ENCODE peak calls at places on chromosomes 4 and X, in seven cellular contexts. R is mammary epithelial cell, Q is astrocyte, S is HFF-Myc, N is suprapubic skin, V is fibroblast of mammary gland, L is heart left ventricle. B is an unnamed sample.

GRCh38 chr4:76308548-76308947 is 2.0 kb downstream of the STBD1 start:
- DNase-seq in L (peak), N (no peak), Q (no peak), R (no peak), V (no peak), S (no peak), B (no peak)

GRCh38 chr4:56655627-56656345 is 25.3 kb downstream of the HOPX start:
- DNase-seq in S (no peak), N (peak), R (no peak), L (no peak), V (no peak), Q (no peak), B (no peak)

GRCh38 chr4:48635310-48635709 is 144.8 kb downstream of the FRYL start:
- DNase-seq in Q (peak), N (no peak), S (no peak), L (no peak), V (peak), R (peak), B (no peak)

GRCh38 chr4:107349266-107349665 is 313.2 kb upstream of the DKK2 start:
- DNase-seq in S (peak), Q (peak), R (no peak), V (no peak), L (no peak), N (no peak), B (no peak)

GRCh38 chr4:8058031-8058479 is 100.6 kb downstream of the ABLIM2 start:
- DNase-seq in Q (no peak), S (no peak), N (no peak), R (no peak), L (no peak), V (no peak), B (no peak)

GRCh38 chr4:68498413-68499007 is 51.2 kb downstream of the TMPRSS11E start:
- DNase-seq in L (peak), R (peak), N (no peak), V (peak), S (peak), Q (peak), B (no peak)

GRCh38 chr4:74426101-74426500 is 18.8 kb upstream of the AREG start:
- DNase-seq in Q (no peak), R (peak), L (no peak), V (peak), S (no peak), N (no peak), B (no peak)

GRCh38 chrX:43963726-43964125 is 9.5 kb downstream of the NDP start:
- DNase-seq in V (no peak), R (no peak), Q (no peak), S (no peak), L (no peak), N (no peak), B (no peak)

GRCh38 chr4:76897522-76898384 is at the start of gene SOWAHB:
- DNase-seq in S (no peak), L (no peak), R (peak), Q (no peak), N (peak), V (no peak), B (no peak)

GRCh38 chr4:144709793-144710525 is 64.0 kb downstream of the HHIP start:
- DNase-seq in V (peak), Q (peak), S (no peak), R (peak), L (peak), N (no peak), B (no peak)

GRCh38 chr4:133600008-133600407 is 450.9 kb downstream of the PCDH10 start:
- DNase-seq in S (no peak), Q (no peak), V (no peak), N (no peak), L (no peak), R (no peak), B (no peak)

GRCh38 chr4:878796-879729 is 53.1 kb downstream of the GAK start:
- DNase-seq in N (no peak), S (no peak), V (no peak), R (no peak), Q (no peak), L (no peak), B (no peak)

GRCh38 chr4:141884070-141884469 is 247.7 kb downstream of the IL15 start:
- DNase-seq in R (no peak), Q (no peak), V (no peak), S (no peak), N (no peak), L (no peak), B (no peak)

GRCh38 chrX:142214081-142214480 is 9.0 kb upstream of the MAGEC2 start:
- DNase-seq in Q (no peak), S (no peak), N (no peak), R (no peak), V (no peak), L (no peak), B (no peak)

GRCh38 chr4:40990202-40990898 is 224.0 kb downstream of the APBB2 start:
- DNase-seq in Q (peak), R (peak), S (peak), N (no peak), V (peak), L (no peak), B (no peak)

GRCh38 chrX:15814811-15815210 is 24.5 kb downstream of the ZRSR2 start:
- DNase-seq in R (no peak), L (no peak), N (no peak), V (no peak), S (no peak), Q (no peak), B (no peak)

GRCh38 chrX:15812212-15812938 is 22.1 kb downstream of the ZRSR2 start:
- DNase-seq in S (no peak), R (no peak), L (no peak), N (no peak), Q (no peak), V (no peak), B (no peak)

GRCh38 chrX:15816886-15817285 is 26.6 kb downstream of the ZRSR2 start:
- DNase-seq in L (no peak), R (no peak), S (no peak), Q (peak), V (no peak), N (no peak), B (no peak)

GRCh38 chrX:15816453-15816838 is 26.2 kb downstream of the ZRSR2 start:
- DNase-seq in Q (no peak), N (no peak), R (no peak), S (no peak), L (no peak), V (no peak), B (no peak)

DNA sequence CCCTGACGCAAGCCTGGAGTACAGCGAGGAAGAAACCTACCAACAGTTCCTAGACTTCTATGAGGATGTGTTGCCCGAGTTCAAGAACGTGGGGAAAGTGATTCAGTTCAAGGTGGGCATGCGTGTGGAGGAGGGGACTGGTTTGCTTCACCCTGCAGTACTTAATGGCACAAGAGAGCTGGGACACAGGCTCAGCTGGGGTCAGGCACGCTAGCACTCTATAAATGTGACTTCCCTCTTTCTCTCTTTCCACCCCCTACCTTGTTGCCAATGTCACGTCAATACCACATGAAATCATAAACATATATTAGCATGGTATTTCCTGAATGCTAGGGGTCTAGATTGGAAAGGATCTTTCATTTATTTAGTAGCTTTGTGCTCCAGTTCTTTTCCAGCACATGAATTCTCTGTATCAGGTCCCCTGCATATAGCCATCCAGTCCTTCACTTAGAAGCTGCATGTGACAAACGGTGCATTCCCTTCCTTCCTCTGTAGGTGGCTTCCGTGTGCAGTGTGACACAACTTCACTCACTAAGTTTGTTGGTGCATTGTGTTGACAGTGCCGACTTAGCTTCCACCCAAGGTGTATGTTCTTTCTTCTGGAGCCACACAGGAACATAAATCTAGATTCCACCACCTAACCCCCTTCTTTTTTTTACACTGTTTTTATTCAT is 25.6 kb downstream of the ZRSR2 start:
- DNase-seq in V (peak), R (no peak), N (no peak), Q (no peak), S (no peak), L (no peak), B (no peak)
- TF ChIP-seq CTCF in V (peak), R (peak), N (no peak), Q (no peak), S (peak), L (peak), B (no peak)

GRCh38 chr4:93865650-93866049 is 37.1 kb downstream of the ATOH1 start:
- DNase-seq in R (no peak), N (no peak), S (no peak), V (no peak), Q (no peak), L (no peak), B (no peak)
- TF ChIP-seq CTCF in R (no peak), N (no peak), S (no peak), V (no peak), Q (no peak), L (no peak), B (no peak)

GRCh38 chr4:106195435-106195950 is 120.5 kb downstream of the TBCK start:
- DNase-seq in Q (no peak), L (no peak), S (no peak), V (no peak), R (no peak), N (no peak), B (no peak)

DNA sequence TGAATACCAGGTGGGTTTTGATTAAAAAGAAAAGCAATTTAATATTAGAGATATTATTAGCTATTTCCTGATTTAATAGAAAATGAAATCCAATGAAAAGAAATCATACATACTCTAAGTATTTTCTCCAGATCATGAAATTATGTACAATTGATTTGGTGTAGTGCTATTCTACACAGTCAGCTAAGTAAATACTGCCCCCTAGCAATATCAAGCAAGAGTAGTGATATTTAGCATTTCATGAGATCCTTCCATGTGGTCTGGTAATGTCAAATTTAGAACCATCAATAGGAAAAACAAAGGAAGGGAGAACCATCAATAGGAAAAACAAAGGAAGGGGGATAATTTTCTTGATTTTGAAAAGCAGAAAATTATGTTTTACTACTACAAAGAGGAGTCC is 114.6 kb downstream of the TBCK start:
- DNase-seq in Q (no peak), R (peak), S (no peak), V (peak), L (no peak), N (no peak), B (no peak)
- TF ChIP-seq CTCF in Q (peak), R (peak), S (peak), V (peak), L (peak), N (peak), B (no peak)

GRCh38 chr4:116668190-116668589 is 417.2 kb downstream of the TRAM1L1 start:
- DNase-seq in Q (no peak), V (no peak), L (no peak), R (no peak), N (no peak), S (no peak), B (no peak)

GRCh38 chr4:116664198-116664597 is 421.2 kb downstream of the TRAM1L1 start:
- DNase-seq in S (no peak), V (no peak), N (no peak), Q (no peak), R (no peak), L (no peak), B (no peak)
- TF ChIP-seq CTCF in S (no peak), V (no peak), N (no peak), Q (no peak), R (peak), L (no peak), B (no peak)

DNA sequence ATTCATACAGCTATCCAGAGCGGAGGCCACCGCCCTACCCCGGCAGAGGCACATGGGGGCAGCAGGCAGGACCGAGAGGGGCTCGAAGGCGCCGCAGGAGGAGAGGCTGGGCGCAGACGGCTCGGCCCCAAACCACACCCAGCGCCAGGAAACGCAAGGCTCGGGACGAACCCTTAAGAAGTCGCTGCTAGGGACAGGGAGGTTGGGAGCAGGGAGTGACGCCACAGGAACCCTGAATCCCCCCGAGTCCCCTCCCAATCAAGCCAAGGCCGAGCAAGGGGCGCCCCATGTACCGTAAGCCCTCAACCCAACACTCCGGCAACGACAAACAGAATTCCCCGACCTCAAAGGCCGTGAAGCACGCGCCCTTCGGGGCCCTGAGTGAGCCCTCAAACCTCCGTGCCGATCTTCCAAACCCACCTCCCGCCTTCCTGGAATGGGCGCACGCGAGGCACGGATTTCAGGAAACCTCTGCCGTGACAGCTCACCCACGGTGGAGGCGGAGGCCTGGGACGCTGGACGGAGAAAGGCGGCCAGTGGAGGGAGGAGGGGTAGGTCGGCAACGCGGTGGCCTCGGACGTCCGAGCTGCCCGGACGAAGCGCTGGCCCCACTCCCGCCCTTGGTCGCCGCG is 1.8 kb downstream of the ZFYVE28 start:
- DNase-seq in V (no peak), N (no peak), S (no peak), Q (no peak), L (peak), R (no peak), B (no peak)
- TF ChIP-seq CTCF in V (no peak), N (no peak), S (no peak), Q (no peak), L (no peak), R (no peak), B (no peak)

GRCh38 chrX:105829006-105829405 is 6.7 kb downstream of the NRK start:
- DNase-seq in V (no peak), S (no peak), Q (peak), N (no peak), L (no peak), R (no peak), B (no peak)

GRCh38 chrX:105821471-105822081 is 763 bp upstream of the NRK start:
- DNase-seq in Q (peak), N (no peak), L (no peak), S (no peak), V (no peak), R (no peak), B (no peak)

GRCh38 chrX:105820247-105820646 is 2.1 kb upstream of the NRK start:
- DNase-seq in N (no peak), V (no peak), L (no peak), R (no peak), Q (no peak), S (no peak), B (no peak)

GRCh38 chrX:105822138-105823091 is at the start of gene NRK:
- DNase-seq in V (no peak), N (no peak), Q (peak), S (no peak), R (no peak), L (peak), B (no peak)

GRCh38 chrX:105823092-105823454 is 734 bp downstream of the NRK start:
- DNase-seq in S (no peak), N (no peak), L (no peak), R (no peak), V (no peak), Q (no peak), B (no peak)
- TF ChIP-seq CTCF in S (no peak), N (no peak), L (no peak), R (no peak), V (no peak), Q (no peak), B (no peak)

DNA sequence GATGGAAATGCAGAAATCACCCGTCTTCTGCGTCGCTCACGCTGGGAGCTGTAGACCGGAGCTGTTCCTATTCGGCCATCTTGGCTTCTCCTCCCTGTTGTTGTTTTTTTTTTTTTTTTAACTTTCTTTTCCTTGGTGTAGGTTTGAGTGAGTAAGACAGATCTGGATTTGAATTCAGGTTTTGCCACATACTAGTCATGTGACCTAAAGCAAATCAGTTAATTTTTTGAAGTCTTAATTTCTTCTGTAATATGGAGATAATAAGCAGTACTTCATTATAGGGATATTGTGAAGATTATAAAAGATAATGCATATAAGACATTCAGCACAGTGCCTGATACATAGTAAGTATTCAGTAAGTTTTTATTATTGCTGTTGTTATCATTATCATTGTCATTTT is 41.5 kb upstream of the BRS3 start:
- DNase-seq in V (no peak), S (no peak), Q (no peak), R (no peak), N (no peak), L (no peak), B (no peak)
- TF ChIP-seq CTCF in V (no peak), S (no peak), Q (no peak), R (no peak), N (no peak), L (no peak), B (no peak)

DNA sequence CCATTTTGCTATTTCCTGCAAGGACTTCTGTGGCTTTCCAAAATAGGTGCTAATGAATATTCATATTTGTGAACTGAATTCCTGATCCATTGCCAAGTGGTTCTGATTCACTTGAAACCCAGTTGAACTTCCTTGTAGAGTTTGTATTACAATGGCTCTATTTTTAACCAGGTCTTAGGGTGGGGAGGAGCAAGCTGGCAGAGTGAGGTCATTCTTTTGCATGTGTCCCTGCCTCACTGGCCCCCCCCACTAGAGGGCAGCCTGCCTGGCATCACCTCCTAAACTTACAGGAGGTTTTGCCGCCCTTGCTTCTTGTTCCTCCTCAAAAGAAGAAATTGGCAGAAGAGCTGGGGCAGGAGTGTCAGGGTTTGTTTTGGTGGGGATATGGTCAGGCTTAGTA is 10.5 kb downstream of the PTTG2 start:
- DNase-seq in R (peak), V (peak), N (peak), S (no peak), L (peak), Q (peak), B (peak)
- TF ChIP-seq CTCF in R (peak), V (peak), N (peak), S (peak), L (peak), Q (peak), B (no peak)